ENCODE peak calls at places on chromosomes 2 and 18, in five cellular contexts. One of them, this sample, is unnamed.

GRCh38 chr2:1754461-1755170 is 10.3 kb upstream of the PXDN start:
- DNase-seq in tibial artery: no peak
- DNase-seq in amniotic stem cell: no peak
- DNase-seq in type B pancreatic cell: no peak
- DNase-seq in effector CD4-positive, alpha-beta T cell: no peak
- DNase-seq in this sample: no peak

GRCh38 chr2:127733113-127733815 is 32.0 kb downstream of the SFT2D3 start:
- DNase-seq in tibial artery: no peak
- DNase-seq in amniotic stem cell: no peak
- DNase-seq in type B pancreatic cell: no peak
- DNase-seq in effector CD4-positive, alpha-beta T cell: no peak
- DNase-seq in this sample: no peak

GRCh38 chr2:240512109-240512485 is 45.7 kb downstream of the ANKMY1 start:
- DNase-seq in tibial artery: no peak
- DNase-seq in amniotic stem cell: no peak
- DNase-seq in type B pancreatic cell: peak; percentile 57
- DNase-seq in effector CD4-positive, alpha-beta T cell: no peak
- DNase-seq in this sample: no peak

GRCh38 chr2:42806786-42807185 is 14.4 kb upstream of the HAAO start:
- DNase-seq in tibial artery: no peak
- DNase-seq in amniotic stem cell: no peak
- DNase-seq in type B pancreatic cell: no peak
- DNase-seq in effector CD4-positive, alpha-beta T cell: no peak
- DNase-seq in this sample: no peak

GRCh38 chr2:55425449-55425848 is 5.8 kb upstream of the CCDC88A start:
- DNase-seq in tibial artery: no peak
- DNase-seq in amniotic stem cell: peak; percentile 53
- DNase-seq in type B pancreatic cell: no peak
- DNase-seq in effector CD4-positive, alpha-beta T cell: no peak
- DNase-seq in this sample: peak; percentile 71

GRCh38 chr2:224584768-224585204 is 377 bp downstream of the CUL3 start:
- DNase-seq in tibial artery: peak; percentile 30
- DNase-seq in amniotic stem cell: no peak
- DNase-seq in type B pancreatic cell: peak; percentile 76
- DNase-seq in effector CD4-positive, alpha-beta T cell: peak; percentile 54
- DNase-seq in this sample: no peak

GRCh38 chr2:121709776-121710469 is 26.8 kb downstream of the NIFK start:
- DNase-seq in tibial artery: no peak
- DNase-seq in amniotic stem cell: no peak
- DNase-seq in type B pancreatic cell: no peak
- DNase-seq in effector CD4-positive, alpha-beta T cell: no peak
- DNase-seq in this sample: no peak

GRCh38 chr18:3799515-3799914 is 349.5 kb downstream of the TGIF1 start:
- DNase-seq in tibial artery: no peak
- DNase-seq in amniotic stem cell: no peak
- DNase-seq in type B pancreatic cell: no peak
- DNase-seq in effector CD4-positive, alpha-beta T cell: no peak
- DNase-seq in this sample: no peak

GRCh38 chr2:149004836-149005235 is 33.7 kb upstream of the LYPD6B start:
- DNase-seq in tibial artery: no peak
- DNase-seq in amniotic stem cell: no peak
- DNase-seq in type B pancreatic cell: no peak
- DNase-seq in effector CD4-positive, alpha-beta T cell: no peak
- DNase-seq in this sample: peak; percentile 27

GRCh38 chr2:11985817-11986566 is 239.6 kb downstream of the LPIN1 start:
- DNase-seq in tibial artery: no peak
- DNase-seq in amniotic stem cell: no peak
- DNase-seq in type B pancreatic cell: no peak
- DNase-seq in effector CD4-positive, alpha-beta T cell: no peak
- DNase-seq in this sample: no peak

GRCh38 chr2:28445448-28446258 is 50.2 kb upstream of the PLB1 start:
- DNase-seq in tibial artery: no peak
- DNase-seq in amniotic stem cell: peak; percentile 95
- DNase-seq in type B pancreatic cell: no peak
- DNase-seq in effector CD4-positive, alpha-beta T cell: no peak
- DNase-seq in this sample: peak; percentile 89

GRCh38 chr2:213065583-213066444 is 85.6 kb downstream of the IKZF2 start:
- DNase-seq in tibial artery: no peak
- DNase-seq in amniotic stem cell: no peak
- DNase-seq in type B pancreatic cell: no peak
- DNase-seq in effector CD4-positive, alpha-beta T cell: no peak
- DNase-seq in this sample: no peak

GRCh38 chr2:8337321-8337720 is 344.5 kb upstream of the ID2 start:
- DNase-seq in tibial artery: no peak
- DNase-seq in amniotic stem cell: no peak
- DNase-seq in type B pancreatic cell: no peak
- DNase-seq in effector CD4-positive, alpha-beta T cell: no peak
- DNase-seq in this sample: no peak

GRCh38 chr2:234981197-234982095 is 29.6 kb downstream of the SH3BP4 start:
- DNase-seq in tibial artery: peak; percentile 74
- DNase-seq in amniotic stem cell: peak; percentile 98
- DNase-seq in type B pancreatic cell: no peak
- DNase-seq in effector CD4-positive, alpha-beta T cell: no peak
- DNase-seq in this sample: peak; percentile 97

GRCh38 chr2:40360652-40361051 is 91.2 kb downstream of the SLC8A1 start:
- DNase-seq in tibial artery: no peak
- DNase-seq in amniotic stem cell: no peak
- DNase-seq in type B pancreatic cell: no peak
- DNase-seq in effector CD4-positive, alpha-beta T cell: no peak
- DNase-seq in this sample: no peak

GRCh38 chr2:1481406-1482252 is 68.4 kb downstream of the TPO start:
- DNase-seq in tibial artery: no peak
- DNase-seq in amniotic stem cell: no peak
- DNase-seq in type B pancreatic cell: no peak
- DNase-seq in effector CD4-positive, alpha-beta T cell: no peak
- DNase-seq in this sample: no peak

GRCh38 chr2:113240150-113240914 is 38.4 kb downstream of the PAX8 start:
- DNase-seq in tibial artery: peak; percentile 89
- DNase-seq in amniotic stem cell: peak; percentile 68
- DNase-seq in type B pancreatic cell: no peak
- DNase-seq in effector CD4-positive, alpha-beta T cell: no peak
- DNase-seq in this sample: no peak

GRCh38 chr2:62811972-62812371 is 106.5 kb downstream of the EHBP1 start:
- DNase-seq in tibial artery: no peak
- DNase-seq in amniotic stem cell: no peak
- DNase-seq in type B pancreatic cell: no peak
- DNase-seq in effector CD4-positive, alpha-beta T cell: no peak
- DNase-seq in this sample: no peak

GRCh38 chr2:195706161-195706900 is 49.3 kb downstream of the SLC39A10 start:
- DNase-seq in tibial artery: no peak
- DNase-seq in amniotic stem cell: no peak
- DNase-seq in type B pancreatic cell: no peak
- DNase-seq in effector CD4-positive, alpha-beta T cell: no peak
- DNase-seq in this sample: peak; percentile 17

GRCh38 chr2:15634846-15635490 is 43.3 kb downstream of the DDX1 start:
- DNase-seq in tibial artery: no peak
- DNase-seq in amniotic stem cell: no peak
- DNase-seq in type B pancreatic cell: no peak
- DNase-seq in effector CD4-positive, alpha-beta T cell: no peak
- DNase-seq in this sample: no peak

GRCh38 chr2:175807031-175807873 is 194.8 kb downstream of the LNPK start:
- DNase-seq in tibial artery: no peak
- DNase-seq in amniotic stem cell: no peak
- DNase-seq in type B pancreatic cell: no peak
- DNase-seq in effector CD4-positive, alpha-beta T cell: no peak
- DNase-seq in this sample: no peak

GRCh38 chr2:159904127-159904564 is 106.1 kb upstream of the CD302 start:
- DNase-seq in tibial artery: peak; percentile 20
- DNase-seq in amniotic stem cell: no peak
- DNase-seq in type B pancreatic cell: no peak
- DNase-seq in effector CD4-positive, alpha-beta T cell: peak; percentile 56
- DNase-seq in this sample: no peak

GRCh38 chr2:120989911-120990441 is 254.3 kb downstream of the GLI2 start:
- DNase-seq in tibial artery: peak; percentile 16
- DNase-seq in amniotic stem cell: no peak
- DNase-seq in type B pancreatic cell: peak; percentile 63
- DNase-seq in effector CD4-positive, alpha-beta T cell: no peak
- DNase-seq in this sample: no peak